ENCODE peak calls at places on chromosomes 12 and 14, in eight cellular contexts. W is GM12878, Y is Peyer's patch, U is uterus, R is spleen, M is esophagus muscularis mucosa, Z is heart left ventricle, T is stomach. N is an unnamed sample.
A peak's percentile ranks its signal among the peaks of the same experiment; 100 is the strongest.

GRCh38 chr12:110279976-110280783 is 867 bp upstream of the ATP2A2 start:
- DNase-seq in W (no peak), Y (peak; percentile 72), U (no peak), R (no peak), M (no peak), Z (peak; percentile 73), T (peak; percentile 43), N (peak; percentile 49)

GRCh38 chr12:76866726-76867125 is 12.1 kb downstream of the CSRP2 start:
- DNase-seq in W (no peak), Y (no peak), U (no peak), R (no peak), M (no peak), Z (no peak), T (no peak), N (no peak)

GRCh38 chr12:128120035-128120434 is 146.9 kb upstream of the TMEM132C start:
- DNase-seq in W (no peak), Y (no peak), U (no peak), R (no peak), M (no peak), Z (no peak), T (no peak), N (no peak)

GRCh38 chr12:70964867-70965469 is 44.4 kb upstream of the PTPRR start:
- DNase-seq in W (no peak), Y (no peak), U (no peak), R (no peak), M (no peak), Z (no peak), T (no peak), N (no peak)

GRCh38 chr12:80059875-80060274 is 39.5 kb upstream of the OTOGL start:
- DNase-seq in W (no peak), Y (no peak), U (no peak), R (no peak), M (no peak), Z (no peak), T (no peak), N (no peak)

GRCh38 chr12:105107176-105107496 is 395 bp upstream of the WASHC4 start:
- DNase-seq in W (no peak), Y (no peak), U (no peak), R (no peak), M (no peak), Z (no peak), T (no peak), N (peak; percentile 53)

GRCh38 chr12:132356686-132357622 is 27.6 kb upstream of the GALNT9 start:
- DNase-seq in W (no peak), Y (peak; percentile 53), U (no peak), R (peak; percentile 62), M (no peak), Z (peak; percentile 66), T (no peak), N (no peak)

GRCh38 chr14:94077111-94077821 is 3.7 kb downstream of the DDX24 start:
- DNase-seq in W (no peak), Y (no peak), U (no peak), R (no peak), M (no peak), Z (no peak), T (no peak), N (no peak)

GRCh38 chr14:49505026-49505766 is 81.0 kb downstream of the RPS29 start:
- DNase-seq in W (no peak), Y (no peak), U (no peak), R (no peak), M (no peak), Z (no peak), T (no peak), N (no peak)

GRCh38 chr12:132296063-132296462 is 33.3 kb downstream of the GALNT9 start:
- DNase-seq in W (no peak), Y (no peak), U (no peak), R (peak; percentile 29), M (no peak), Z (no peak), T (no peak), N (no peak)

GRCh38 chr12:80617733-80618132 is 89.7 kb upstream of the MYF6 start:
- DNase-seq in W (no peak), Y (no peak), U (no peak), R (no peak), M (no peak), Z (no peak), T (no peak), N (no peak)

GRCh38 chr14:70086685-70087379 is 101.9 kb downstream of the SLC8A3 start:
- DNase-seq in W (no peak), Y (peak; percentile 57), U (no peak), R (no peak), M (peak; percentile 47), Z (no peak), T (peak; percentile 34), N (peak; percentile 51)

GRCh38 chr12:6315184-6315583 is 4.7 kb downstream of the PLEKHG6 start:
- DNase-seq in W (no peak), Y (no peak), U (no peak), R (no peak), M (no peak), Z (no peak), T (no peak), N (no peak)

GRCh38 chr12:4518106-4518728 is 20.5 kb upstream of the RAD51AP1 start:
- DNase-seq in W (no peak), Y (no peak), U (no peak), R (no peak), M (no peak), Z (no peak), T (no peak), N (no peak)

GRCh38 chr14:32494566-32495434 is 165.7 kb downstream of the AKAP6 start:
- DNase-seq in W (no peak), Y (no peak), U (no peak), R (no peak), M (no peak), Z (no peak), T (no peak), N (no peak)

GRCh38 chr12:27498761-27499160 is 25.2 kb upstream of the PPFIBP1 start:
- DNase-seq in W (no peak), Y (no peak), U (no peak), R (no peak), M (no peak), Z (no peak), T (no peak), N (no peak)

GRCh38 chr14:57391609-57392195 is 1.3 kb downstream of the NAA30 start:
- DNase-seq in W (no peak), Y (no peak), U (no peak), R (no peak), M (no peak), Z (no peak), T (no peak), N (no peak)

DNA sequence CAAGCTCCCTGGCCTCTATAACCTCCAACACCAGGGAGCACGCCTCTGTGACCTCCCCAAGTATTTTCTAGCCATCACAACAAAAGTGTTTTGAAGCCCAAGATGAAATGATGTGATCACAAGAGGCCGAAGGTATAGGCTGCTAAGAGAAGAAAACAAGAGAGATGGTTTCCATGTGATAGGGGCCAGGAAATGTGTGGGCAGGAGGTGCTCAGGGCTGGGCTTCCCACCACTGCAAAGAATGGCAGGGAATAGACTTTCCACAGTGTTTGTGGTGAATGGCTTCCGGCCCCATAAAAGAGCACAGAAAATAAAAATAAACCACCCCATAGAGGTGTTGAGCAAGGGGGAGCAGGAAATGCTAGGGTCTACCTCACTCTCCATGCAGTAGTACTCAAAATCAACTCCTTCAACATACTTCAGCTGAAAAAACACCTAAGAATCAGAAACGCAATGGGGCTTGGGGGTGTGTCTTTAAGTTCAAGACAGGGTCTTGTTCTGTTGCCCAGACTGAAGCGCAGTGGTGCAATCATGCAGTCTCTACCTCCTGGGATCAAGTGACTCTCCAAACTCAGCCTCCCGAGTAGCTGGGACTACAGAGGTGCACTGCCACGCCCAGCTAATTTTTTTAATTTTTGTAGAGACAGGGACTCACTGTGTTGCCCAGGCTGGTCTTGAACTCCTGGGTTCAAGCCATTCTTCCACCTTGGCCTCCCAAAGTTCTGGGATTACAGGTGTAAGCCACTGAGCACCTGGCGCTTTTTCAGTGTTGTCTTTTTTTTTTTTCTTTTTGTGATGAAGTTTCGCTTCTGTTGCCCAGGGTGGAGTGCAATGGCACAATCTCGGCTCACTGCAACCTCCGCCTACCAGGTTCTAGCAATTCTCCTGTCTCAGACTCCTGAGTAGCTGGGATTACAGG is 27.1 kb downstream of the DAD1 start:
- DNase-seq in W (peak; percentile 81), Y (peak; percentile 85), U (no peak), R (no peak), M (no peak), Z (no peak), T (no peak), N (no peak)
- H3K4me1 ChIP-seq in W (peaks cover 86% of the 10 kb centered on the region), Y (peaks cover 8% of the 10 kb centered on the region), U (peaks cover 10% of the 10 kb centered on the region), R (peaks cover 97% of the 10 kb centered on the region), M (peaks cover 49% of the 10 kb centered on the region), Z (peaks cover 6% of the 10 kb centered on the region), T (peaks cover 100% of the 10 kb centered on the region), N (peaks cover 62% of the 10 kb centered on the region)

DNA sequence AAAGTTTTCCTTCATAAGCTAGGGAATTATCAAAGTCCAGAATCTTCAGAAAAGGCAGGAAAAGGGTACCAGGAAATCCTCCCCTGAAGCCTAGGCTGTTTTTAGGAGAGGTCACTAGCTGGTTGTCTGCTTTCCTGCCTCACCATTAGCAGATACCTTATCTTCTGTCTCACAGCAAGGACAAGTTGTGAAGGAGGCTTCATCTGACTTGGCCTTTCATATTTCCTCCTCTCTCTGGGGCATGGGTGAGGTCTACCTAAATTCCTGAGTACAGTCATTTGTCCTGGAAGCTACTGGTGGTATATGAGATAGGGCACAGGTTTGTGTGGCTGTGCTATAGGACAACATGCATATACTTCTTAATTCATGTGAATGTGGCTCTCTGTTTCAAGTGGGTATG is 2.3 kb downstream of the FOXJ2 start:
- DNase-seq in W (no peak), Y (no peak), U (no peak), R (no peak), M (no peak), Z (no peak), T (no peak), N (no peak)
- H3K4me3 ChIP-seq in W (peak overlapping the region; percentile 88), Y (peak overlapping the region; percentile 90), U (peak overlapping the region; percentile 80), R (no peak overlapping the region), M (peak overlapping the region; percentile 97), Z (peak overlapping the region; percentile 91), T (peak overlapping the region; percentile 70), N (no peak overlapping the region)

DNA sequence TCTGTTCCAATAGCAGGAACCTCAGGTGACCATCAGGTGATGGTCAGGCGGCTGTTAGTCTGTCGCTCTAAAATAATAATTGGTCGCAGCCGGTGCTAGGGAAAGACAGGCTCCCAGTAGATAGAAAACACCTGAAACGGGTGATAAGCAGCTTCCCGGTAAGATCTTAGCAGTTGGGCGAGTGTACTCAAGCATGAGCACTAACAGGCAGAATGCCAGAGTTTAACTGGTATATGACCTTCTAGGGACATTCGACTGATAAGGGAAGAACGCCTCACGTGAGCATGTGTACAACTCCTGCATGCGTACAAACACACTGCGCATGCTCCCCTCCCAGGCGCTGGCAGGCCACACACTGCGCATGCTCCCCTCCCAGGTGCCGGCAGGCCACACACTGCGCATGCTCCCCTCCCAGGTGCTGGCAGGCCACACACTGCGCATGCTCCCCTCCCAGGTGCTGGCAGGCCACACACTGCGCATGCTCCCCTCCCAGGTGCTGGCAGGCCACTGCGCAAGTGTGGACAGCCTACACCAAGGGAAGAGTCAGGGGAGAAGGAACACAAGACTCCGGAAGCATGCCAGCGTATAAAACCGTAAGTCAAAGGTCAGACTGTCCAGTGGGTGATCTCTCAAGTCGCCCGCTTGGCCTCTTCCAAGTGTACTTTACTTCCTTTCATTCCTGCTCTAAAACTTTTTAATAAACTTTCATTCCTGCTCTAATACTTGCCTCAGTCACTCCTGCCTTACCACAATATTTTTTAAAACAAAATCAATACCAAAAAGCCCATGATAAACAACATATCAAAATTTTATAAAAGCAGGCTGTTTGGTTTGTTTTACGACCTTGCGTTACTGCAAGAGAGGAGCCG is 24.5 kb downstream of the GPRC5D start:
- DNase-seq in W (peak; percentile 28), Y (peak; percentile 92), U (no peak), R (peak; percentile 85), M (no peak), Z (peak; percentile 84), T (peak; percentile 94), N (peak; percentile 97)
- TF ChIP-seq POLR2A in W (no peak), Y (peak; percentile 37), U (no peak), R (no peak), M (no peak), Z (no peak), T (no peak), N (no peak)

GRCh38 chr12:108853426-108853825 is 4.0 kb downstream of the SSH1 start:
- DNase-seq in W (no peak), Y (no peak), U (no peak), R (peak; percentile 59), M (no peak), Z (no peak), T (no peak), N (no peak)
- H3K4me1 ChIP-seq in W (peaks cover 42% of the 10 kb centered on the region), Y (no peaks in the 10 kb centered on the region), U (peaks cover 6% of the 10 kb centered on the region), R (peaks cover 71% of the 10 kb centered on the region), M (peaks cover 88% of the 10 kb centered on the region), Z (peaks cover 63% of the 10 kb centered on the region), T (peaks cover 87% of the 10 kb centered on the region), N (peaks cover 44% of the 10 kb centered on the region)

N was measured in body of pancreas.